ENCODE peak calls at places on chromosome 11, in ten cellular contexts. N, D, C, K, B, O, W, J, L and X are unnamed samples. For H3K4me1, the result is how much of the 10 kb centered on the place peaks cover.

GRCh38 chr11:63280920-63281319 is 37.5 kb upstream of the SLC22A25 start:
- DNase-seq in N (no peak), D (no peak), C (no peak), K (no peak), B (no peak), O (no peak), W (no peak), J (no peak), L (no peak), X (no peak)

GRCh38 chr11:71459076-71459766 is 6.2 kb downstream of the NADSYN1 start:
- DNase-seq in N (no peak), D (no peak), C (no peak), K (no peak), B (no peak), O (no peak), W (no peak), J (no peak), L (no peak), X (no peak)

GRCh38 chr11:121722431-121723256 is 269.9 kb upstream of the SORL1-AS1 start:
- DNase-seq in N (peak), D (peak), C (peak), K (peak), B (no peak), O (peak), W (peak), J (no peak), L (no peak), X (peak)

GRCh38 chr11:65555693-65556231 is 2.4 kb downstream of the LTBP3 start:
- DNase-seq in N (peak), D (peak), C (peak), K (peak), B (peak), O (peak), W (no peak), J (peak), L (no peak), X (peak)

GRCh38 chr11:1194231-1194976 is 28.5 kb upstream of the MUC5B start:
- DNase-seq in N (peak), D (peak), C (no peak), K (no peak), B (no peak), O (no peak), W (no peak), J (no peak), L (no peak), X (peak)

GRCh38 chr11:120522736-120523135 is 11.2 kb downstream of the GRIK4 start:
- DNase-seq in N (peak), D (no peak), C (no peak), K (no peak), B (no peak), O (no peak), W (no peak), J (no peak), L (no peak), X (peak)

GRCh38 chr11:57480409-57481137 is 20.2 kb downstream of the RTN4RL2 start:
- DNase-seq in N (peak), D (peak), C (peak), K (no peak), B (peak), O (peak), W (peak), J (peak), L (peak), X (no peak)

GRCh38 chr11:34564406-34564805 is 50.8 kb upstream of the ELF5 start:
- DNase-seq in N (no peak), D (no peak), C (no peak), K (no peak), B (no peak), O (peak), W (no peak), J (no peak), L (no peak), X (no peak)

GRCh38 chr11:43943357-43943930 is 1.0 kb downstream of the C11orf96 start:
- DNase-seq in N (no peak), D (no peak), C (no peak), K (peak), B (no peak), O (peak), W (no peak), J (no peak), L (no peak), X (no peak)

GRCh38 chr11:81301426-81301825 is 1432.2 kb downstream of the FAM181B start:
- DNase-seq in N (no peak), D (no peak), C (no peak), K (no peak), B (no peak), O (no peak), W (no peak), J (no peak), L (no peak), X (no peak)

GRCh38 chr11:18927550-18928322 is 11.5 kb downstream of the MRGPRX1 start:
- DNase-seq in N (no peak), D (no peak), C (no peak), K (no peak), B (no peak), O (no peak), W (no peak), J (peak), L (no peak), X (no peak)

GRCh38 chr11:16610738-16611388 is 127.6 kb upstream of the C11orf58 start:
- DNase-seq in N (no peak), D (no peak), C (no peak), K (no peak), B (no peak), O (no peak), W (no peak), J (no peak), L (no peak), X (no peak)

GRCh38 chr11:114479331-114479730 is 40.1 kb downstream of the REXO2 start:
- DNase-seq in N (no peak), D (no peak), C (no peak), K (no peak), B (no peak), O (peak), W (no peak), J (no peak), L (no peak), X (no peak)

GRCh38 chr11:40132881-40133280 is 1326.6 kb downstream of the LRRC4C start:
- DNase-seq in N (no peak), D (no peak), C (no peak), K (no peak), B (no peak), O (no peak), W (no peak), J (no peak), L (no peak), X (no peak)

GRCh38 chr11:128610765-128611617 is 23.6 kb upstream of the ETS1 start:
- DNase-seq in N (no peak), D (no peak), C (no peak), K (no peak), B (no peak), O (no peak), W (no peak), J (no peak), L (peak), X (no peak)

GRCh38 chr11:17782938-17783337 is 48.4 kb downstream of the KCNC1 start:
- DNase-seq in N (no peak), D (no peak), C (no peak), K (no peak), B (no peak), O (no peak), W (no peak), J (no peak), L (no peak), X (no peak)

GRCh38 chr11:23233075-23233474 is 372.8 kb upstream of the CCDC179 start:
- DNase-seq in N (no peak), D (no peak), C (no peak), K (no peak), B (no peak), O (peak), W (no peak), J (no peak), L (no peak), X (no peak)

GRCh38 chr11:134277176-134278001 is 1.2 kb downstream of the GLB1L3 start:
- DNase-seq in N (no peak), D (no peak), C (no peak), K (no peak), B (no peak), O (no peak), W (no peak), J (peak), L (no peak), X (no peak)

GRCh38 chr11:40280161-40281054 is 1179.0 kb downstream of the LRRC4C start:
- DNase-seq in N (no peak), D (no peak), C (no peak), K (no peak), B (no peak), O (no peak), W (no peak), J (no peak), L (no peak), X (peak)

GRCh38 chr11:75330279-75330678 is 21.2 kb downstream of the ARRB1 start:
- DNase-seq in N (no peak), D (no peak), C (no peak), K (no peak), B (no peak), O (peak), W (no peak), J (no peak), L (no peak), X (no peak)

GRCh38 chr11:120061761-120062560 is 76.0 kb downstream of the TRIM29 start:
- DNase-seq in N (no peak), D (no peak), C (no peak), K (no peak), B (no peak), O (no peak), W (no peak), J (no peak), L (no peak), X (no peak)

GRCh38 chr11:34632105-34632780 is 11.3 kb downstream of the EHF start:
- DNase-seq in N (no peak), D (peak), C (peak), K (no peak), B (peak), O (no peak), W (no peak), J (no peak), L (no peak), X (no peak)

GRCh38 chr11:25983280-25983679 is 348.6 kb upstream of the ANO3 start:
- DNase-seq in N (no peak), D (no peak), C (no peak), K (no peak), B (no peak), O (no peak), W (no peak), J (no peak), L (no peak), X (no peak)

GRCh38 chr11:3000032-3000961 is 8.2 kb upstream of the NAP1L4 start:
- DNase-seq in N (peak), D (no peak), C (peak), K (no peak), B (no peak), O (peak), W (no peak), J (no peak), L (no peak), X (peak)

GRCh38 chr11:44752262-44752661 is 25.5 kb downstream of the TSPAN18 start:
- DNase-seq in N (no peak), D (no peak), C (no peak), K (peak), B (no peak), O (no peak), W (no peak), J (no peak), L (no peak), X (no peak)

GRCh38 chr11:59802639-59803176 is 7.9 kb downstream of the MRPL16 start:
- DNase-seq in N (no peak), D (no peak), C (peak), K (peak), B (peak), O (peak), W (no peak), J (peak), L (no peak), X (no peak)

GRCh38 chr11:115502636-115503082 is 1.6 kb downstream of the CADM1 start:
- DNase-seq in N (peak), D (no peak), C (no peak), K (peak), B (no peak), O (no peak), W (no peak), J (no peak), L (no peak), X (no peak)

GRCh38 chr11:1921576-1922141 is 2.2 kb downstream of the TNNT3 start:
- DNase-seq in N (peak), D (no peak), C (no peak), K (peak), B (no peak), O (no peak), W (no peak), J (no peak), L (no peak), X (peak)

DNA sequence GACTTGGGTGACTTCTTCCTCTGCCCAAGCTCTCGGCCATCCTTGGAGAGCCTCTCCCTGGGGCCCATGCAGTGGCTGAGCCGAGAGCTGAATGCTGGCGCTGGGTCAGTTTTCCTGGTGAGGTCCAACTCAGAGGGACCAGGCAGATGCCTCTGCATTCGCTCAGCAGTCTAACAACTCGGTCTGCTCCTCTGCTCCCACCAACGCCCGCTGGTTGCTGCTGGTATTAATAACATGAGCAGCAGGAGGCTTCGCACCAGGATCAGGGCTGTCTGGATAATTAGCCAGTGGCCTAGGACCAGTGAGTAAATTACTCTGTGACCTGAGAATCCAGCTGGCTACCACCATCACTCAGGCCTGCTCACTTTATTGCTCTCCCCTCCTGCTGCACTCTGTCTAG is 77.7 kb upstream of the FAM181B start:
- DNase-seq in N (no peak), D (no peak), C (no peak), K (no peak), B (no peak), O (no peak), W (no peak), J (no peak), L (no peak), X (no peak)
- TF ChIP-seq POLR2A in N (no peak), D (no peak), C (no peak), K (no peak), B (no peak), O (no peak), W (no peak), J (no peak), L (no peak), X (no peak)

DNA sequence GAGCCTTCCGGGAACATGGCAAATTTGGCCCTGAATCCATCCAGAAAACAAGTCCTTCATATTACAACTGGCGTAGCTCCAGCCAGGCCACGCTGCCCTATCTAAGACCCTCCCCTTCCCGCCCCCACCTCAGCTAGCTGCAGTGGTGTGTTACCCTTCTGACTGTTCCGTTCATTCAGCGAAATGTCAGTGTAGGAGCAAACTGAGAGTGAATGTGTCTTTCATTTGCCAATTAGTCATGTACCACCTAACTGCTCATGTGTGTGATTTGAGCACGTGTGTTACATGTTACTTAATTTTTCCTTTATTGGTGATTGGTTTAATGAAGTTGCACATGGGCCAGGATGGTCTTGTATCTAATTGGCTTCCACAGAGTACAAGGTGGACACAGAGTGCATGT is 34.8 kb upstream of the POU2AF1 start:
- DNase-seq in N (no peak), D (no peak), C (no peak), K (no peak), B (no peak), O (no peak), W (no peak), J (no peak), L (no peak), X (no peak)
- H3K4me1 ChIP-seq in N (under half), D (under half), C (under half), K (under half), B (under half), O (under half), W (under half), J (under half), L (under half), X (under half)

DNA sequence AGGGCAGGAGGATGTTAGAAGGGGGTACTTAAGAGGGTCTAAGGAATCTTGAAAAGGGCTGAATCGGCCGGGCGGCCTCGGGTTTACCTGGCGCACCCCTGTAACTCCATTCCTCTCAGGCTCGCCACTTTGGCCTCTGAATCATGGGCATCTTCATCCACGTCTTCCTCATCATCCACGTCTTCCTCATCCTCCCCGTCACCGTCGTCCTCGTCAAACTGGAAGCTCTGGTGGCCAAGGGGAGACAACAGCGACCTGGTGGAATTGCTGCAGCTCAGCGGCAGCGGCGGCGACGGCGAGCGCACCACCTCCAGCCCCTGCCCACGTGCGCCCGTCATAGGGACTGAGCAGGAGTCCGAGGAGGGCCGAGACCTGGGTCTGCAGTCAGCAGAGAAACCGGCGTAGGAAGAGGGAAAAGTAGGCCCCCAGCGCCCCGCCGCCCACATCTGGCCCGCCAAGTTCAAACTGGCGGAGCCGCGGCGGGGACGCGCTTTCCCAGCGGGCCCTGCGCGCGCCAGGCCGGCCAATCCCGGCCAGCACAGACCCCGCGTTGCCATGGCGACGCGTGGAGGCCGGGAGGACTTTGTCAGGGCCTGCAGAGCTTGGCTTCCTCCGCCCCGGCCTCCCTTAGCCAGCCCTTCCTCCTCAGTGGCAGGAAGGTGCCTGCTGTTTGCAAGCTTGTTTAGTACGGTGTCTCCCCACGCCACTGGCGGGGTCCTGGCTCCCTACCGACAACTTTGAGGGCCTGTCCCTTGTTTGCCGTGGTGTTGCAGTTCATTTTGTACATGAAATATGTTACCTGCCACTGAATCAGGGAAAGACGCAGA is at the start of gene CCDC34:
- DNase-seq in N (peak), D (peak), C (peak), K (peak), B (peak), O (peak), W (peak), J (peak), L (peak), X (peak)
- TF ChIP-seq POLR2A in N (peak), D (no peak), C (peak), K (no peak), B (peak), O (no peak), W (no peak), J (peak), L (peak), X (no peak)

GRCh38 chr11:8832571-8833260 is 78.3 kb upstream of the AKIP1 start:
- DNase-seq in N (no peak), D (no peak), C (no peak), K (peak), B (no peak), O (peak), W (no peak), J (no peak), L (no peak), X (peak)
- H3K4me1 ChIP-seq in N (under half), D (under half), C (under half), K (under half), B (under half), O (under half), W (under half), J (under half), L (under half), X (under half)

DNA sequence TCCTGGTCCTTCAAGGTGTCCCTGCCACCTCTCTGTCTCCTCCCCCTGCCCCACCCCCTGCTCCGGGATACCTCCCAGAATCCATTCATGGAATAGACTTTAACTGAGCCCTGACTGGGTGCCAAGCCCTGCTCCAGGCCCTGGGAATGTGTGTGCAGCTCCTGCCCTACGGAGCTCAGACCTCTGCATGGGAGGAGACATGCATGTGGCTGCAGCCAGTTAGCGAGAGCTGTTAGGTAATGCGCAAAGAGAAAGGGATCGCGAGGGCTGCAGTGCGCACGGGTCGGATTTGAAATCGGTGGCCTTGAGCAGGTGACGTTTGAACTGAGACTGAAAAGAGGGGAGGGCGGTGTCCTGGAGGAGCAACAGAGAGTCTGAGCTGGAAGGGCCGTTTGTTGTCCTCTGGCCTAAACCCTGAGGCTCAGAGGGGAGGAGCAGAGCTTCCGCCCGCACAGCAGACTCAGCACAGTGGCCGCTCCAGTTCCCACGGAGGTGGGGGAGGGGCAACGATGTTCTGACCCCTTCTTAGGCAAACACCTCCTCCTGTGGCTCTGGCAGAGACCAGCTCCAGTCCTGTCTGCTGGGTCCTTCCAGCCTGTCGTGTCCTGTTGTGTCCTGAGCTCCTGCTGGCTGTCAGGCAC is 19.8 kb upstream of the LRRC10B start:
- DNase-seq in N (peak), D (peak), C (peak), K (peak), B (no peak), O (no peak), W (peak), J (peak), L (no peak), X (no peak)
- TF ChIP-seq POLR2A in N (no peak), D (no peak), C (peak), K (no peak), B (no peak), O (no peak), W (no peak), J (no peak), L (no peak), X (no peak)

GRCh38 chr11:118608268-118609214 is 1.1 kb downstream of the PHLDB1 start:
- DNase-seq in N (peak), D (peak), C (peak), K (peak), B (peak), O (peak), W (peak), J (peak), L (peak), X (peak)
- H3K4me1 ChIP-seq in N (under half), D (half or more), C (half or more), K (under half), B (under half), O (under half), W (under half), J (under half), L (under half), X (under half)